ENCODE peak calls at places on chromosomes 7 and 10, in ten cellular contexts. A is HS-5, P is NCI-H460, N is pancreas, T is T-helper 1 cell, O is RWPE1, X is activated T-cell treated with anti-CD3 and anti-CD28 coated beads for 1 hour, D is mesothelial cell of epicardium, B is Panc1, R is GM23338. C is an unnamed sample.

GRCh38 chr10:106181491-106181890 is 983.0 kb downstream of the SORCS1 start:
- DNase-seq in A (peak), O (no peak), X (no peak), P (no peak), D (no peak), T (no peak), R (no peak), B (no peak), N (no peak), C (no peak)

GRCh38 chr7:154767194-154767593 is 235.7 kb downstream of the PAXIP1 start:
- DNase-seq in R (no peak), T (no peak), O (peak), N (no peak), P (no peak), A (no peak), B (no peak), X (no peak), D (no peak), C (peak)

GRCh38 chr10:32790483-32790882 is 167.5 kb downstream of the ITGB1 start:
- DNase-seq in R (no peak), O (no peak), P (no peak), T (no peak), D (no peak), N (no peak), X (no peak), B (no peak), A (no peak), C (no peak)

GRCh38 chr7:120591-120991 is 71.8 kb upstream of the FAM20C start:
- DNase-seq in P (no peak), N (no peak), O (no peak), B (no peak), X (no peak), T (no peak), R (peak), D (no peak), A (no peak), C (no peak)

GRCh38 chr7:86913709-86914108 is 145.7 kb downstream of the ELAPOR2 start:
- DNase-seq in O (no peak), A (peak), X (no peak), B (no peak), N (no peak), T (no peak), P (no peak), R (no peak), D (no peak), C (no peak)

GRCh38 chr7:47273088-47273487 is 308.8 kb downstream of the TNS3 start:
- DNase-seq in O (no peak), B (no peak), X (no peak), N (no peak), D (no peak), T (no peak), R (no peak), A (no peak), P (no peak), C (no peak)

GRCh38 chr10:110376021-110376773 is 71.5 kb upstream of the SMNDC1 start:
- DNase-seq in D (no peak), B (no peak), N (no peak), R (no peak), P (no peak), T (no peak), X (no peak), A (no peak), O (no peak), C (no peak)

GRCh38 chr7:468141-468540 is 51.5 kb downstream of the PDGFA start:
- DNase-seq in B (no peak), A (no peak), T (no peak), N (no peak), X (no peak), O (no peak), D (no peak), R (no peak), P (no peak), C (no peak)

GRCh38 chr10:129328531-129328930 is 138.5 kb upstream of the MGMT start:
- DNase-seq in N (no peak), R (no peak), X (no peak), A (peak), O (peak), D (no peak), T (no peak), B (no peak), P (no peak), C (no peak)

GRCh38 chr7:155517969-155518368 is 28.4 kb downstream of the CNPY1 start:
- DNase-seq in X (no peak), A (no peak), B (no peak), R (no peak), O (no peak), D (no peak), P (no peak), N (no peak), T (no peak), C (no peak)

GRCh38 chr7:44976746-44977196 is 2.0 kb downstream of the MYO1G start:
- DNase-seq in N (no peak), A (no peak), P (no peak), O (no peak), X (no peak), D (no peak), T (no peak), R (no peak), B (no peak), C (no peak)

C was measured in BE2C.